ENCODE peak calls at places on chromosomes 6 and 20, in eight cellular contexts. J is left ventricle myocardium superior; V is effector CD4-positive, alpha-beta T cell; H is stomach; U is bronchial epithelial cell; X is glomerular endothelial cell; E is RWPE1; A is adrenal gland. Q is an unnamed sample.
A peak's percentile ranks its signal among the peaks of the same experiment; 100 is the strongest.

GRCh38 chr6:33627876-33628275 is 6.8 kb downstream of the ITPR3 start:
- DNase-seq in J (no peak), V (no peak), H (no peak), U (no peak), X (no peak), E (no peak), A (no peak), Q (no peak)

GRCh38 chr6:12593720-12594540 is 122.6 kb upstream of the PHACTR1 start:
- DNase-seq in J (no peak), V (no peak), H (no peak), U (no peak), X (no peak), E (no peak), A (no peak), Q (peak; percentile 81)

GRCh38 chr20:47951521-47951951 is 166.3 kb upstream of the SULF2 start:
- DNase-seq in J (no peak), V (no peak), H (no peak), U (peak; percentile 60), X (no peak), E (peak; percentile 60), A (no peak), Q (no peak)

GRCh38 chr6:37160922-37161778 is 8.8 kb upstream of the PIM1 start:
- DNase-seq in J (no peak), V (no peak), H (no peak), U (no peak), X (no peak), E (no peak), A (no peak), Q (no peak)

GRCh38 chr6:41706876-41707564 is 28.4 kb downstream of the TFEB start:
- DNase-seq in J (no peak), V (no peak), H (no peak), U (no peak), X (no peak), E (no peak), A (peak; percentile 72), Q (no peak)

GRCh38 chr20:10807013-10807412 is 133.2 kb upstream of the JAG1 start:
- DNase-seq in J (no peak), V (no peak), H (no peak), U (no peak), X (no peak), E (no peak), A (no peak), Q (no peak)

GRCh38 chr20:17843246-17844132 is 125.1 kb downstream of the SNX5 start:
- DNase-seq in J (peak; percentile 63), V (no peak), H (no peak), U (peak; percentile 64), X (peak; percentile 39), E (peak; percentile 72), A (peak; percentile 35), Q (no peak)

GRCh38 chr6:154164397-154164796 is 125.4 kb downstream of the OPRM1 start:
- DNase-seq in J (peak; percentile 49), V (no peak), H (no peak), U (no peak), X (no peak), E (no peak), A (peak; percentile 45), Q (no peak)

GRCh38 chr6:144478487-144478886 is 193.4 kb downstream of the UTRN start:
- DNase-seq in J (peak; percentile 78), V (no peak), H (no peak), U (no peak), X (no peak), E (no peak), A (no peak), Q (no peak)

GRCh38 chr6:74447013-74447412 is 751.0 kb downstream of the CD109 start:
- DNase-seq in J (no peak), V (no peak), H (no peak), U (no peak), X (no peak), E (no peak), A (no peak), Q (peak; percentile 12)

GRCh38 chr6:6590530-6590929 is 2.0 kb downstream of the LY86 start:
- DNase-seq in J (no peak), V (no peak), H (no peak), U (no peak), X (no peak), E (no peak), A (no peak), Q (no peak)

GRCh38 chr6:122620902-122621301 is 10.7 kb downstream of the PKIB start:
- DNase-seq in J (no peak), V (no peak), H (no peak), U (peak; percentile 78), X (no peak), E (peak; percentile 41), A (no peak), Q (peak; percentile 84)

GRCh38 chr6:51468704-51469103 is 618.7 kb downstream of the PKHD1 start:
- DNase-seq in J (no peak), V (no peak), H (no peak), U (peak; percentile 31), X (no peak), E (no peak), A (no peak), Q (peak; percentile 92)

GRCh38 chr6:154297711-154298110 is 58.9 kb downstream of the IPCEF1 start:
- DNase-seq in J (no peak), V (no peak), H (no peak), U (no peak), X (no peak), E (no peak), A (no peak), Q (no peak)

GRCh38 chr20:39986231-39986904 is 702.7 kb downstream of the MAFB start:
- DNase-seq in J (peak; percentile 74), V (no peak), H (no peak), U (peak; percentile 48), X (no peak), E (no peak), A (peak; percentile 70), Q (no peak)

GRCh38 chr20:44187054-44187762 is at the start of gene JPH2:
- DNase-seq in J (peak; percentile 81), V (no peak), H (peak; percentile 39), U (peak; percentile 77), X (no peak), E (peak; percentile 97), A (peak; percentile 56), Q (no peak)

GRCh38 chr6:7112741-7113313 is 5.1 kb downstream of the RREB1 start:
- DNase-seq in J (peak; percentile 52), V (peak; percentile 36), H (peak; percentile 39), U (peak; percentile 78), X (no peak), E (peak; percentile 39), A (peak; percentile 38), Q (peak; percentile 79)

GRCh38 chr6:20404641-20405032 is 3.0 kb downstream of the E2F3 start:
- DNase-seq in J (no peak), V (peak; percentile 60), H (no peak), U (peak; percentile 76), X (no peak), E (peak; percentile 60), A (peak; percentile 46), Q (peak; percentile 88)

GRCh38 chr20:57378107-57378506 is 13.1 kb upstream of the RBM38 start:
- DNase-seq in J (no peak), V (no peak), H (peak; percentile 17), U (no peak), X (no peak), E (no peak), A (no peak), Q (no peak)

GRCh38 chr6:150004101-150004782 is 21.1 kb downstream of the RAET1L start:
- DNase-seq in J (no peak), V (peak; percentile 53), H (no peak), U (no peak), X (no peak), E (no peak), A (no peak), Q (no peak)

GRCh38 chr6:12150812-12151432 is 138.8 kb downstream of the HIVEP1 start:
- DNase-seq in J (peak; percentile 39), V (no peak), H (no peak), U (peak; percentile 35), X (no peak), E (peak; percentile 47), A (no peak), Q (peak; percentile 52)